ENCODE peak calls at places on chromosomes 7 and 10, in four cellular contexts. M is fibroblast of lung, W is HTR-8/SVneo, T is NCI-H460. H is an unnamed sample.

GRCh38 chr10:88831709-88832108 is 19.9 kb downstream of the ANKRD22 start:
- DNase-seq in T (no peak), M (no peak), W (no peak), H (no peak)

GRCh38 chr10:117224036-117224430 is 16.9 kb upstream of the SLC18A2 start:
- DNase-seq in W (no peak), M (no peak), T (no peak), H (no peak)

GRCh38 chr10:9853405-9854010 is 1164.2 kb upstream of the CELF2 start:
- DNase-seq in W (no peak), M (peak), T (no peak), H (no peak)

GRCh38 chr10:28686835-28687682 is 9.7 kb downstream of the BAMBI start:
- DNase-seq in T (no peak), M (no peak), W (no peak), H (no peak)

GRCh38 chr7:7869036-7869435 is 99.6 kb upstream of the GLCCI1 start:
- DNase-seq in W (no peak), T (no peak), M (no peak), H (no peak)

GRCh38 chr10:29646960-29647431 is 12.2 kb upstream of the SVIL start:
- DNase-seq in M (peak), T (no peak), W (no peak), H (no peak)

GRCh38 chr7:103989200-103989784 is at the start of gene RELN:
- DNase-seq in M (peak), T (no peak), W (peak), H (no peak)

GRCh38 chr7:1080251-1080917 is 7.5 kb upstream of the GPER1 start:
- DNase-seq in T (no peak), M (no peak), W (no peak), H (no peak)

GRCh38 chr7:142483659-142484317 is 225.9 kb upstream of the PRSS58 start:
- DNase-seq in T (no peak), W (no peak), M (no peak), H (no peak)